ENCODE peak calls at places on chromosomes 16 and 17, in ten cellular contexts. K is H9, T is lung, B is endodermal cell, H is left lung, Q is cardiac muscle cell, V is A549, P is breast epithelium, Y is WERI-Rb-1, A is Panc1. D is an unnamed sample.
A peak's percentile ranks its signal among the peaks of the same experiment; 100 is the strongest.

GRCh38 chr17:58632324-58633314 is 59.2 kb downstream of the TEX14 start:
- DNase-seq in V (no peak), T (no peak), Y (no peak), P (no peak), K (no peak), A (no peak), B (no peak), H (no peak), Q (no peak), D (no peak)

GRCh38 chr16:894136-894535 is 76.6 kb downstream of the LMF1 start:
- DNase-seq in Y (no peak), V (no peak), K (no peak), H (peak; percentile 83), B (no peak), T (no peak), P (no peak), Q (no peak), A (no peak), D (no peak)

GRCh38 chr17:45106582-45106981 is 25.7 kb downstream of the PLCD3 start:
- DNase-seq in A (no peak), B (no peak), K (no peak), T (no peak), Y (no peak), P (no peak), V (no peak), Q (no peak), H (no peak), D (no peak)

GRCh38 chr17:48439875-48440505 is 10.0 kb upstream of the SKAP1 start:
- DNase-seq in Q (peak; percentile 9), A (no peak), V (no peak), H (no peak), P (no peak), K (no peak), Y (no peak), T (no peak), B (no peak), D (peak; percentile 37)

GRCh38 chr16:28090646-28091377 is 27.3 kb upstream of the GSG1L start:
- DNase-seq in Y (peak; percentile 39), V (no peak), H (no peak), K (peak; percentile 88), A (no peak), Q (no peak), B (peak; percentile 93), P (no peak), T (no peak), D (no peak)

GRCh38 chr17:32523017-32523680 is 36.4 kb downstream of the CDK5R1 start:
- DNase-seq in T (no peak), H (no peak), P (no peak), K (no peak), Y (no peak), B (peak; percentile 66), V (no peak), A (no peak), Q (no peak), D (no peak)

GRCh38 chr16:87465306-87465705 is 27.5 kb downstream of the ZCCHC14 start:
- DNase-seq in P (peak; percentile 65), H (peak; percentile 87), Q (peak; percentile 87), V (no peak), A (no peak), T (peak; percentile 77), Y (no peak), K (no peak), B (no peak), D (no peak)

GRCh38 chr16:454397-454940 is 29.0 kb downstream of the RAB11FIP3 start:
- DNase-seq in H (no peak), Q (no peak), K (no peak), V (no peak), T (no peak), A (no peak), B (no peak), P (no peak), Y (peak; percentile 25), D (no peak)

GRCh38 chr17:43212641-43213490 is 1.2 kb downstream of the TMEM106A start:
- DNase-seq in P (peak; percentile 19), B (no peak), Y (no peak), K (no peak), T (no peak), V (no peak), H (no peak), Q (no peak), A (no peak), D (no peak)

GRCh38 chr16:1923299-1924034 is 5.3 kb upstream of the HS3ST6 start:
- DNase-seq in T (no peak), B (peak; percentile 93), P (no peak), A (no peak), Q (peak; percentile 43), H (no peak), Y (peak; percentile 81), V (peak; percentile 72), K (peak; percentile 91), D (no peak)

GRCh38 chr16:66275795-66276428 is 90.6 kb upstream of the CDH5 start:
- DNase-seq in Y (peak; percentile 74), V (peak; percentile 65), Q (peak; percentile 87), P (no peak), A (peak; percentile 32), H (no peak), K (peak; percentile 71), B (peak; percentile 90), T (peak; percentile 54), D (no peak)

GRCh38 chr17:38943607-38944006 is 18.2 kb downstream of the LASP1NB start:
- DNase-seq in H (no peak), P (no peak), Q (peak; percentile 21), A (no peak), B (no peak), K (no peak), V (no peak), Y (no peak), T (no peak), D (no peak)

GRCh38 chr16:48619547-48619946 is 9.6 kb upstream of the N4BP1 start:
- DNase-seq in A (no peak), V (no peak), Q (no peak), B (no peak), P (no peak), T (no peak), Y (no peak), K (no peak), H (no peak), D (no peak)

GRCh38 chr17:12625092-12625491 is 40.6 kb upstream of the MYOCD start:
- DNase-seq in K (peak; percentile 48), A (no peak), V (no peak), Q (no peak), Y (no peak), P (no peak), B (no peak), T (no peak), H (no peak), D (no peak)

GRCh38 chr17:74211141-74211928 is 2.0 kb upstream of the TTYH2 start:
- DNase-seq in P (no peak), A (no peak), K (peak; percentile 82), V (no peak), Q (no peak), T (no peak), H (peak; percentile 36), B (peak; percentile 94), Y (no peak), D (no peak)

DNA sequence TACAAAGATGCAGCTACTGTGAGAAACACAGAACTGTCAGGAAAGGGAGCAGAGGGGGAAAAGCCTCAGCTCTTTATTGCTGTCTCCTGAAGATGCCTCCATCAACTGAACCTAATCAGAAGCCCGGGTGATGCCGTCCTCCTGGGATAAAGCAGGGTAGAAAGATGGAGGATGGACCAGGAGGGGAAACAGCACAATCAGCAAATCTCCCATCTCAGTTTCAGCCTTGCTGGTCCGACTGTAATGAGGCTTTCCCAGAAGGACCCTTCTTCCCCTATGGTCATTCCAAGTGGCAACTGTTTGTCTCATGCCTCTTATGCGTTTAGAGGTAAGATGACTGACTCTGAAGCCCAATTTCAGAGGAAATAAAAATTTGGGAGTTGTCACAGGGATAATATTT is 24.3 kb downstream of the ZFP1 start:
- DNase-seq in K (no peak), B (no peak), V (no peak), T (no peak), P (no peak), A (no peak), H (no peak), Y (no peak), Q (no peak), D (no peak)
- H3K9me3 ChIP-seq in K (peaks cover 56% of the 10 kb centered on the region), B (peaks cover 97% of the 10 kb centered on the region), V (peaks cover 97% of the 10 kb centered on the region), T (peaks cover 31% of the 10 kb centered on the region), P (peaks cover 62% of the 10 kb centered on the region), A (peaks cover 32% of the 10 kb centered on the region), H (no peaks in the 10 kb centered on the region), Y (peaks cover 53% of the 10 kb centered on the region), Q (peaks cover 13% of the 10 kb centered on the region), D (peaks cover 85% of the 10 kb centered on the region)

GRCh38 chr17:83053779-83054451 is 25.5 kb upstream of the METRNL start:
- DNase-seq in A (no peak), P (no peak), K (no peak), B (peak; percentile 36), Y (peak; percentile 16), V (no peak), T (peak; percentile 67), H (peak; percentile 86), Q (no peak), D (no peak)
- H3K27ac ChIP-seq in A (peak overlapping the region; percentile 12), P (peak overlapping the region; percentile 82), K (no peak overlapping the region), B (no peak overlapping the region), Y (peak overlapping the region; percentile 8), V (no peak overlapping the region), T (no peak overlapping the region), H (peak overlapping the region; percentile 60), Q (no peak overlapping the region), D (no peak overlapping the region)

DNA sequence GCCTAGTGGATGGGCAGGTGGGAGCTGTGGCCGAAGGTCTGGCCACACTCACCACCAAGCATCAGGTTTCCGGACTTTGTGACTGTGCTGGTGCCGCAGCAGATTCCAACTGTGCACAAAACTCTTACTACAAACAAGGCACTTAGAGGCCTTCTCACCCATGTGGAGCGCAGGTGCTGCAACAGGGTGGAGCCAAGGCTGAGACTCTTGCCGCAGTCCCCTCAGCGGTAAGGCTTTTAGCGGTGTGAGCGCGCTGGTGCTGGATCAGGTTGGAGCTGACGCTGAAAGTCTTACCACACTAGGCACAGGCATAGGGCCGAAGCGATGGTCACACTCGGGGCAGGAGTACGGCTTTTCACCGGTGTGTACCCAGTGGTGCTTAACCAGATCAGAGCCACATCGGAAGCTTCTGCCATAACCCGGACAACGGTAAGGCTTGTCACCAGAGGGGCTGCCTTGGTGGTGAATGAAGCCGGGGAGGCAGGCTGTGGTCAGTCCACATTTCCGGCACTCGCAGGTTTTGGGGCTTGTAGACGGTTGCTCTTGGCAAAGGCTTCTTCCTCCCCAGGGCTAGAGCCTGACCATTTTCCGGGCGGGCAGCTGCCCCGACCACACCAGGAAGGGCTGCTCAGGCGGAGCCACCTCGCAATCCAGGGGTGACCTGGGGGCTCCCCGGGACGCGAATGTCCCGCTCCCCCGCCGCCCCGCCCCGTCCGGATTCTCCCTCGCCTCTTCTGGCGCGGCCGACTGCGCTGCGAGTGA is 1.0 kb upstream of the ARMC5 start:
- DNase-seq in Y (peak; percentile 46), P (peak; percentile 59), H (peak; percentile 90), A (no peak), K (peak; percentile 60), B (peak; percentile 87), V (peak; percentile 41), T (peak; percentile 63), Q (peak; percentile 60), D (peak; percentile 41)
- TF ChIP-seq CTCF in Y (peak; percentile 42), P (no peak), H (no peak), A (no peak), K (peak; percentile 51), B (no peak), V (no peak), T (no peak), Q (no peak), D (no peak)

DNA sequence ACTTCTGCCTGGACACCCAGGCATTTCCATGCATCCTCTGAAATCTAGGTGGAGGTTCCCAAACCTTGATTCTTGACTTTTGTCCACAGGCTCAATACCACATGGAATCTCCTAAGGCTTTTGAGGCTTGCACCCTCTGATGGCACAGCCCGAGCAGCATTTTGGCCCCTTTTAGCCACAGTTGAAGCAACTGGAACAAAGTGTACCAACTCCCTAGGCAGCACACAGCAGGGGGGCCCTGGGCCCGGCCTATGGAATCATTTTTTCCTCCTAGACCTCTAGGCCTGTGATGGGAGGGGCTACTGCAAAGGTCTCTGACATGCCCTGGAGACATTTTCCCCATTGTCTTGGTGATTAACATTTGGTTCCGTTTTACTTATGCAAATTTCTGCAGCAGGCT is 32.0 kb downstream of the ABCC1 start:
- DNase-seq in A (no peak), Q (no peak), Y (no peak), V (no peak), P (no peak), T (no peak), B (no peak), K (no peak), H (no peak), D (no peak)
- H3K9me3 ChIP-seq in A (peaks cover 17% of the 10 kb centered on the region), Q (no peaks in the 10 kb centered on the region), Y (peaks cover 12% of the 10 kb centered on the region), V (peaks cover 33% of the 10 kb centered on the region), P (peaks cover 17% of the 10 kb centered on the region), T (no peaks in the 10 kb centered on the region), B (peaks cover 53% of the 10 kb centered on the region), K (peaks cover 28% of the 10 kb centered on the region), H (no peaks in the 10 kb centered on the region), D (peaks cover 22% of the 10 kb centered on the region)